ENCODE peak calls at places on chromosomes 3 and 15, in six cellular contexts. M, O, I, A, P and B are unnamed samples.

GRCh38 chr3:45105855-45106655 is 40.1 kb downstream of the CDCP1 start:
- DNase-seq in P (no peak), M (peak; percentile 97), O (no peak), I (no peak), A (no peak), B (peak; percentile 97)

GRCh38 chr3:56899851-56900250 is 98.1 kb upstream of the ARHGEF3 start:
- DNase-seq in O (no peak), M (no peak), I (no peak), A (no peak), P (no peak), B (no peak)

GRCh38 chr3:114902691-114903101 is 244.4 kb downstream of the ZBTB20 start:
- DNase-seq in I (no peak), O (no peak), A (no peak), P (no peak), M (no peak), B (no peak)

GRCh38 chr15:66721501-66721937 is 19.5 kb downstream of the SMAD6 start:
- DNase-seq in A (no peak), O (no peak), I (no peak), M (peak; percentile 55), P (no peak), B (no peak)

GRCh38 chr3:159859836-159860235 is 128.8 kb upstream of the IL12A start:
- DNase-seq in I (no peak), O (no peak), A (no peak), M (no peak), P (no peak), B (no peak)

GRCh38 chr3:13878711-13879101 is 1.2 kb downstream of the WNT7A start:
- DNase-seq in I (no peak), M (no peak), A (no peak), O (no peak), P (no peak), B (no peak)

GRCh38 chr3:49654955-49655556 is 19.1 kb upstream of the APEH start:
- DNase-seq in A (no peak), O (peak; percentile 60), I (peak; percentile 44), P (no peak), M (no peak), B (peak; percentile 57)

GRCh38 chr3:179807588-179807987 is 154.7 kb downstream of the USP13 start:
- DNase-seq in I (no peak), O (no peak), P (no peak), M (no peak), A (no peak), B (no peak)

GRCh38 chr3:42706721-42707619 is 4.4 kb upstream of the HHATL start:
- DNase-seq in A (no peak), P (no peak), O (no peak), M (no peak), I (no peak), B (no peak)

GRCh38 chr3:31871939-31872507 is 109.0 kb downstream of the OSBPL10 start:
- DNase-seq in O (no peak), P (no peak), I (no peak), A (no peak), M (no peak), B (no peak)

GRCh38 chr3:13093687-13094086 is 20.5 kb upstream of the IQSEC1 start:
- DNase-seq in A (no peak), O (no peak), M (no peak), I (no peak), P (no peak), B (peak; percentile 45)

GRCh38 chr15:93523490-93523889 is 434.5 kb upstream of the RGMA start:
- DNase-seq in P (no peak), O (no peak), A (no peak), I (no peak), M (peak; percentile 87), B (no peak)

GRCh38 chr15:74281147-74282133 is 45.3 kb downstream of the CCDC33 start:
- DNase-seq in O (no peak), A (no peak), M (no peak), P (no peak), I (no peak), B (no peak)

GRCh38 chr15:69304176-69304533 is 5.4 kb downstream of the PAQR5 start:
- DNase-seq in P (no peak), O (no peak), M (peak; percentile 96), A (peak; percentile 26), I (no peak), B (no peak)

GRCh38 chr3:104291437-104291851 is 1075.3 kb upstream of the ALCAM start:
- DNase-seq in A (no peak), P (no peak), I (no peak), O (no peak), M (peak; percentile 19), B (no peak)
- H3K4me3 ChIP-seq in A (no peak overlapping the region), P (no peak overlapping the region), I (no peak overlapping the region), O (no peak overlapping the region), M (peak overlapping the region; percentile 0), B (no peak overlapping the region)

GRCh38 chr3:154819491-154819890 is 260.6 kb upstream of the MME start:
- DNase-seq in P (no peak), A (no peak), O (no peak), I (no peak), M (no peak), B (no peak)
- H3K4me3 ChIP-seq in P (no peak overlapping the region), A (no peak overlapping the region), O (no peak overlapping the region), I (no peak overlapping the region), M (no peak overlapping the region), B (no peak overlapping the region)

GRCh38 chr3:24640330-24640877 is 145.8 kb upstream of the THRB start:
- DNase-seq in P (no peak), A (peak; percentile 2), I (no peak), M (peak; percentile 81), O (no peak), B (no peak)
- H3K4me3 ChIP-seq in P (no peak overlapping the region), A (no peak overlapping the region), I (no peak overlapping the region), M (no peak overlapping the region), O (no peak overlapping the region), B (no peak overlapping the region)

GRCh38 chr15:97750071-97750470 is 210.4 kb upstream of the ARRDC4 start:
- DNase-seq in P (no peak), M (no peak), O (no peak), A (no peak), I (no peak), B (no peak)
- H3K4me3 ChIP-seq in P (no peak overlapping the region), M (no peak overlapping the region), O (no peak overlapping the region), A (no peak overlapping the region), I (no peak overlapping the region), B (no peak overlapping the region)

GRCh38 chr3:66037986-66038369 is 740 bp downstream of the MAGI1 start:
- DNase-seq in M (no peak), P (no peak), O (peak; percentile 22), A (no peak), I (no peak), B (no peak)

GRCh38 chr3:66036586-66037061 is 2.1 kb downstream of the MAGI1 start:
- DNase-seq in O (no peak), I (peak; percentile 44), P (no peak), A (no peak), M (no peak), B (no peak)

GRCh38 chr3:66038726-66039589 is at the start of gene MAGI1:
- DNase-seq in O (peak; percentile 91), P (no peak), A (peak; percentile 88), I (peak; percentile 92), M (peak; percentile 94), B (peak; percentile 82)

GRCh38 chr3:66038384-66038725 is 363 bp downstream of the MAGI1 start:
- DNase-seq in I (no peak), O (no peak), P (no peak), M (no peak), A (no peak), B (no peak)

GRCh38 chr3:66037330-66037985 is 1.3 kb downstream of the MAGI1 start:
- DNase-seq in I (peak; percentile 60), O (peak; percentile 60), A (no peak), M (peak; percentile 48), P (no peak), B (peak; percentile 32)
- H3K4me3 ChIP-seq in I (peak overlapping the region; percentile 64), O (peak overlapping the region; percentile 76), A (peak overlapping the region; percentile 81), M (peak overlapping the region; percentile 90), P (no peak overlapping the region), B (peak overlapping the region; percentile 84)

DNA sequence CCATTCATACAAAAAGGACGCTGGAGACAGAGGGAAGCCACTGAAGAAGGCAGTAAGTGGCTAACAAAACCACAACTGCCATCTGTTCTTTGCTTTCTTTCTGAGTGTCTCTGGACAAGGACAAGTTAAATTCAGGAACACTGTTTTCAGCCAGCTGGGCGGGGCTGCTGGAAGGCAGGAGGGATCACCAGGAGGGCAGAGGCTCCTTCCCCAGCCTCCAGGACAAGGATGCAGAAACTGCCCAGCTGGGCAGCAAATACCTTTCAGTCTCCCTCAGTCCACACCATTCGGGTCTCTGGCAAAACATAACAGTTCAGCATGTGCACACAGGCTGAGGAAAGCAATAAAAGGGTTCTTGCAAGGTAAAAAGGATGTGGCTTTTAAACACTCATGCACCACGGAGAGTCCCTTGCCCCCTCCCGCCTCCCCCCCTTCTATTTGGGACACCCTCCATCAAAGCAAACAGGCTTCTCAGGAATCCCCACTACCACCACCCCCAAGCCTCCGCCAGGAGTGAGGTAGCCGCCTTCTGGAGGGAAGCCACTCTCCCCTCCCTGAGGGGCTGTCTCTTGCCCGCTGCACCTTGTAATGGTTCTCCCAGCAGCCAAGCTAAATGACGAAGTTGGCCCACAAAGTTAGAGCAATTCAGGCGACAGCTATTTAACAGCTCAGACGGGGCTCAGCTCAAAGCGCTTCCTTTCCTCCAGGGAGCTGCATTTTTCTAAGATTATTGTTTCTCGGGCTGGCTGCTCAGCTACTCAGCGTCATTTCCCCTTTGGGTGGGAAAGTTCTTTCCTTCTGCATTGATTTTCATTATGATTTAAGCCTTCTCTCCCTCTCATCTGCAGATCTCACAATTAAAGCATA is 3.8 kb downstream of the HEG1 start:
- DNase-seq in M (peak; percentile 97), I (no peak), O (peak; percentile 30), A (peak; percentile 59), P (peak; percentile 46), B (peak; percentile 78)
- H3K4me3 ChIP-seq in M (peak overlapping the region; percentile 38), I (peak overlapping the region; percentile 82), O (peak overlapping the region; percentile 7), A (peak overlapping the region; percentile 80), P (peak overlapping the region; percentile 40), B (peak overlapping the region; percentile 32)